ENCODE peak calls at places on chromosome 21, in seven cellular contexts. T, Q, W, H, S, D and E are unnamed samples.

GRCh38 chr21:41707231-41707988 is 59.4 kb downstream of the RIPK4 start:
- DNase-seq in T (no peak), Q (no peak), W (no peak), H (no peak), S (no peak), D (peak; percentile 74), E (no peak)

GRCh38 chr21:31471865-31472264 is 127.8 kb upstream of the TIAM1 start:
- DNase-seq in T (no peak), Q (no peak), W (no peak), H (no peak), S (no peak), D (no peak), E (no peak)

GRCh38 chr21:17818158-17819113 is 720 bp downstream of the C21orf91 start:
- DNase-seq in T (peak; percentile 78), Q (peak; percentile 52), W (peak; percentile 3), H (peak; percentile 79), S (peak; percentile 64), D (peak; percentile 45), E (peak; percentile 41)

GRCh38 chr21:36723371-36723881 is 24.5 kb downstream of the SIM2 start:
- DNase-seq in T (no peak), Q (no peak), W (no peak), H (no peak), S (no peak), D (no peak), E (no peak)

GRCh38 chr21:27759091-27759659 is 792.3 kb upstream of the ADAMTS5 start:
- DNase-seq in T (no peak), Q (peak; percentile 38), W (no peak), H (no peak), S (no peak), D (no peak), E (no peak)

GRCh38 chr21:27649746-27650145 is 682.9 kb upstream of the ADAMTS5 start:
- DNase-seq in T (no peak), Q (no peak), W (peak; percentile 15), H (no peak), S (no peak), D (peak; percentile 40), E (no peak)

GRCh38 chr21:19523731-19524130 is 1120.1 kb upstream of the TMPRSS15 start:
- DNase-seq in T (no peak), Q (no peak), W (no peak), H (no peak), S (no peak), D (no peak), E (no peak)

GRCh38 chr21:38768385-38769071 is 37.2 kb upstream of the ETS2 start:
- DNase-seq in T (peak; percentile 19), Q (no peak), W (peak; percentile 94), H (peak; percentile 59), S (no peak), D (peak; percentile 66), E (no peak)

GRCh38 chr21:19321688-19322087 is 918.1 kb upstream of the TMPRSS15 start:
- DNase-seq in T (no peak), Q (no peak), W (no peak), H (no peak), S (no peak), D (no peak), E (no peak)

GRCh38 chr21:31397515-31397926 is 53.5 kb upstream of the TIAM1 start:
- DNase-seq in T (peak; percentile 21), Q (peak; percentile 55), W (no peak), H (no peak), S (peak; percentile 61), D (peak; percentile 12), E (no peak)

GRCh38 chr21:36694041-36694515 is 4.8 kb upstream of the SIM2 start:
- DNase-seq in T (no peak), Q (no peak), W (no peak), H (no peak), S (no peak), D (no peak), E (no peak)

GRCh38 chr21:16605588-16605987 is 875.8 kb downstream of the USP25 start:
- DNase-seq in T (no peak), Q (no peak), W (no peak), H (no peak), S (no peak), D (no peak), E (no peak)

GRCh38 chr21:41851090-41851790 is 27.9 kb downstream of the PRDM15 start:
- DNase-seq in T (no peak), Q (peak; percentile 58), W (no peak), H (no peak), S (no peak), D (no peak), E (no peak)

GRCh38 chr21:37443683-37444082 is 77.1 kb downstream of the DYRK1A start:
- DNase-seq in T (no peak), Q (no peak), W (no peak), H (no peak), S (no peak), D (no peak), E (no peak)

GRCh38 chr21:40176732-40177131 is 309.5 kb downstream of the PCP4 start:
- DNase-seq in T (no peak), Q (no peak), W (no peak), H (no peak), S (no peak), D (no peak), E (no peak)

GRCh38 chr21:40177979-40178378 is 310.7 kb downstream of the PCP4 start:
- DNase-seq in T (no peak), Q (no peak), W (no peak), H (no peak), S (no peak), D (no peak), E (no peak)

GRCh38 chr21:40169971-40170370 is 302.7 kb downstream of the PCP4 start:
- DNase-seq in T (no peak), Q (no peak), W (no peak), H (no peak), S (no peak), D (no peak), E (no peak)

GRCh38 chr21:40178726-40179125 is 311.5 kb downstream of the PCP4 start:
- DNase-seq in T (no peak), Q (no peak), W (no peak), H (no peak), S (no peak), D (no peak), E (no peak)

DNA sequence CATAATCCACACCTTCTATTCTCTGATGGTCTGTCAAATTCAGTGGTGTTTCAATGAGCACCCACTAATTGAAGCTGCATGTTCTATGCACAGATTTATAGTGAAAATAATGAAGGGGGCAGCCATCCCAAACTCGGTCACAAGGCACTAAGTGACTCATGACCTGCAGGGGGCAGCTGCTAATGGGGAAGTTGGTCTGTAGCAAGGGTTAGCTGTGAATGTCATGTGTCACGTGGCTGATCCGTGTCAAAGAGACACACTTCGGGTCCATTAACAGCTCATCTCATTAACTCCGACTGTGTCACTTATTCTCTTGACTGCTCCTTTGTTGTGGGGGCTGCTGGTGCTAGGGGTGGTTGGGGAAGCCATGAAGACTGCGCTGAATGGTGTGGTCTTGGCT is 306.6 kb downstream of the PCP4 start:
- DNase-seq in T (no peak), Q (no peak), W (no peak), H (no peak), S (no peak), D (no peak), E (no peak)
- TF ChIP-seq CTCF in T (no peak), Q (no peak), W (no peak), H (no peak), S (no peak), D (no peak), E (no peak)

GRCh38 chr21:34042735-34043134 is 30.6 kb upstream of the MRPS6 start:
- DNase-seq in T (no peak), Q (no peak), W (no peak), H (no peak), S (no peak), D (no peak), E (no peak)
- TF ChIP-seq CTCF in T (no peak), Q (no peak), W (no peak), H (no peak), S (no peak), D (no peak), E (no peak)

DNA sequence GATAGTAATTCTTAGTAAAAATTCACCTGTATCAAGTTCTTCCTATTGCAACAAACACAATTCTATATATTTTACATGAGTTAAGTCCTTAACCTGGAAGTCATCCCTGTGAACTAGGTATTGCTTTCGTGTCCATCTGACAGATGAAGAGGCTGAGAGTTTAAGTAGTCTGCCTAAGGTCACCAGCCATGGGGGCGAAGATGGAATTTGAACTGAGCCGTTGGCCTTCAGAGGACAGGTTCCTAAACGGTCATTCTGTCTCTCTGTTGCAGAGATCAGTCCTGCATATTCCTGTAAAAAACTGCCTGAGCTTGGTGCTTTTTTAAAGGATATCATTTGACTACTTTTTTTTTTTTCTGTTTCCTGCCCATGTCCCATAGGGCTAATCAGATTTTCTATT is 10.2 kb upstream of the POFUT2 start:
- DNase-seq in T (no peak), Q (no peak), W (no peak), H (no peak), S (no peak), D (no peak), E (no peak)
- TF ChIP-seq CTCF in T (no peak), Q (no peak), W (no peak), H (no peak), S (no peak), D (no peak), E (no peak)

DNA sequence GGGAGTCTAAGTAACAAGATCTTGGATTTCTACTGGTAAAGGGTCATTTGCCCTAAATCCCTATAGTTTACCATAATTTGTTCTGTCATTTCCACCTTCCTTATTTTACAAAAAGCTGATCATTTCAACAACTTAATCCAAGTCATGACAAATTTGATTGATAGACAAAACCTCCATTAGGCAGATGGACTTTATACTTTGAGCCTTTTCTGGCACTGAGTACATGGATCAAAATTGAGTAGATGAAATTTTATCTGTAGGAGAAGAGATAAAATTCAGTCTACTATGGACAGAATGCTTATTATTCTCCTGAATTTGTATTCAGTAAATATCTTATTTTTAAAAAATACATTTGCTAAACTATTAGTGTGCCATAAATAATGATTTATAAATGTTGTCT is 62.6 kb upstream of the NRIP1 start:
- DNase-seq in T (no peak), Q (no peak), W (no peak), H (no peak), S (no peak), D (no peak), E (no peak)
- TF ChIP-seq CTCF in T (no peak), Q (no peak), W (no peak), H (no peak), S (no peak), D (no peak), E (no peak)